ENCODE peak calls at places on chromosomes 3 and 15, in four cellular contexts. S is neural progenitor cell, Z is MM.1S, L is GM23248. J is an unnamed sample. For H3F3A and H3K79me2, the result is how much of the 10 kb centered on the place peaks cover.

GRCh38 chr3:48558446-48559134 is 2.0 kb upstream of the PFKFB4 start:
- DNase-seq in Z (no peak), L (no peak), S (no peak), J (peak)

GRCh38 chr15:76993114-76993715 is 1.7 kb upstream of the PSTPIP1 start:
- DNase-seq in L (no peak), Z (no peak), S (no peak), J (no peak)

GRCh38 chr3:32451049-32451659 is 51.5 kb downstream of the CMTM6 start:
- DNase-seq in L (no peak), S (peak), Z (no peak), J (no peak)

GRCh38 chr3:13373975-13374586 is 46.0 kb downstream of the NUP210 start:
- DNase-seq in S (no peak), Z (no peak), L (no peak), J (no peak)

GRCh38 chr15:71279757-71280141 is 164.5 kb downstream of the THSD4 start:
- DNase-seq in S (no peak), Z (no peak), L (peak), J (no peak)

GRCh38 chr3:126378341-126378751 is 16.4 kb upstream of the CFAP100 start:
- DNase-seq in S (no peak), Z (no peak), L (no peak), J (no peak)

GRCh38 chr3:168877899-168878298 is 782.2 kb upstream of the GOLIM4 start:
- DNase-seq in Z (no peak), S (no peak), L (no peak), J (peak)

GRCh38 chr3:14514323-14514720 is 25.8 kb downstream of the GRIP2 start:
- DNase-seq in Z (no peak), L (no peak), S (no peak), J (no peak)

GRCh38 chr15:69165637-69166025 is 5.2 kb downstream of the GLCE start:
- DNase-seq in L (no peak), S (no peak), Z (no peak), J (no peak)

GRCh38 chr15:29092376-29093064 is 177.1 kb downstream of the NSMCE3 start:
- DNase-seq in Z (no peak), L (no peak), S (no peak), J (no peak)

GRCh38 chr3:127035672-127036071 is 52.8 kb downstream of the PLXNA1 start:
- DNase-seq in S (no peak), L (peak), Z (no peak), J (peak)

GRCh38 chr3:13451301-13451673 is 28.8 kb upstream of the HDAC11 start:
- DNase-seq in S (no peak), L (peak), Z (peak), J (peak)

GRCh38 chr15:57220220-57220619 is 156.1 kb upstream of the CGNL1 start:
- DNase-seq in Z (no peak), S (no peak), L (peak), J (no peak)
- H3K27ac ChIP-seq in Z (no peak), S (no peak), L (peak), J (no peak)

GRCh38 chr15:48554112-48554511 is 91.4 kb downstream of the FBN1 start:
- DNase-seq in L (no peak), Z (no peak), S (no peak), J (no peak)
- H3F3A ChIP-seq in L (half or more), Z (under half), S (under half), J (under half)

GRCh38 chr3:11626084-11626463 is 17.6 kb downstream of the VGLL4 start:
- DNase-seq in S (no peak), Z (no peak), L (no peak), J (no peak)

GRCh38 chr3:11625376-11626083 is 18.2 kb downstream of the VGLL4 start:
- DNase-seq in S (no peak), Z (no peak), L (no peak), J (no peak)

GRCh38 chr3:11622846-11623550 is 20.7 kb downstream of the VGLL4 start:
- DNase-seq in L (no peak), Z (no peak), S (no peak), J (no peak)

GRCh38 chr3:11624161-11624560 is 19.6 kb downstream of the VGLL4 start:
- DNase-seq in S (no peak), L (peak), Z (no peak), J (no peak)

DNA sequence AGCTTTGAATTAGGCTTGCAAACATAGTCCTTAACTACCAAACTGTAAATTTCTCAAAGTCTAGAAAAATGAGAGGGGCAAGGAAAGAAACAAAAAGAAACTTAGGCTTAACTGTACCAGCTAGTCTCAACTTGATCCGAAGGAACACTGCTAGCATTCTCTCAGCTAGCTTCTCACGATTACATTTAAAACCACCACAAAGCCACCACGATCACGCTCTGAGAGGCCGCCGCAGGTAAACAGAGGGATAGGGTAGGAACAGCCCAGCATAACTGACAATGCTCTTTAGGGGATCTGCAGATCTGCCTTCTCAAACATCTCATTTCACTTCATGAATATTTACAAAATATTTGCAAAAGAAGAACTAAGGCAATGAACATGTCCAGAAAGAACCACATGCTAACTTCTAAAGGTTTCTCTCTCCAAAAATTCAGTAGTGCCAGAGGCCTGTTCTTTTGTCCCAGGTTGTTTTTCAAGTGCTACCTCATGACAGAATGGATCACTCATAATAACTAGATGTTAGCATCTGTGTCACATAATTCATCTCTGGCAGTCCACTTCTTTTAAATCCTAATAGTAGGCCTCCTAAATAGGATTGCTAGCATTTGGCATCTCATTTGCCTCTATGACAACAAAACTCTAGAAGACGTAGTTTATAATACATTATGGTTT is 18.9 kb downstream of the VGLL4 start:
- DNase-seq in Z (no peak), L (no peak), S (no peak), J (no peak)
- H3K79me2 ChIP-seq in Z (half or more), L (half or more), S (half or more), J (half or more)

GRCh38 chr3:20064796-20065564 is 24.7 kb downstream of the KAT2B start:
- DNase-seq in L (no peak), Z (no peak), S (no peak), J (no peak)
- H3K27ac ChIP-seq in L (no peak), Z (no peak), S (no peak), J (no peak)

GRCh38 chr15:52232327-52232726 is 41.1 kb upstream of the GNB5 start:
- DNase-seq in S (no peak), Z (no peak), L (peak), J (no peak)
- H3F3A ChIP-seq in S (under half), Z (under half), L (under half), J (under half)

J was measured in PC-9.